ENCODE peak calls at places on chromosome 2, in eight cellular contexts. C is ascending aorta, M is stomach, X is GM23338, Y is PC-3, Z is T-helper 2 cell, U is Caki2, S is cardiac muscle cell. T is an unnamed sample.

GRCh38 chr2:26900831-26901321 is 52.9 kb downstream of the DPYSL5 start:
- DNase-seq in C (no peak), M (no peak), X (no peak), Y (no peak), Z (no peak), U (no peak), S (no peak), T (no peak)

GRCh38 chr2:122070241-122070731 is 314.8 kb downstream of the TSN start:
- DNase-seq in C (no peak), M (no peak), X (no peak), Y (peak), Z (no peak), U (no peak), S (no peak), T (no peak)

GRCh38 chr2:37070931-37071330 is 13.2 kb downstream of the HEATR5B start:
- DNase-seq in C (no peak), M (no peak), X (no peak), Y (no peak), Z (no peak), U (no peak), S (no peak), T (no peak)

GRCh38 chr2:215680605-215681598 is 245.0 kb upstream of the FN1 start:
- DNase-seq in C (no peak), M (no peak), X (no peak), Y (peak), Z (peak), U (peak), S (no peak), T (peak)

GRCh38 chr2:227370791-227371312 is 8.3 kb downstream of the TM4SF20 start:
- DNase-seq in C (peak), M (no peak), X (no peak), Y (peak), Z (no peak), U (no peak), S (no peak), T (no peak)

GRCh38 chr2:202149155-202149762 is 76.2 kb downstream of the KIAA2012 start:
- DNase-seq in C (no peak), M (no peak), X (peak), Y (no peak), Z (no peak), U (no peak), S (peak), T (no peak)

GRCh38 chr2:23654756-23655155 is 269.8 kb downstream of the KLHL29 start:
- DNase-seq in C (no peak), M (no peak), X (no peak), Y (no peak), Z (no peak), U (no peak), S (no peak), T (no peak)

GRCh38 chr2:32009479-32010256 is 1.1 kb downstream of the MEMO1 start:
- DNase-seq in C (no peak), M (peak), X (peak), Y (peak), Z (peak), U (peak), S (peak), T (peak)

GRCh38 chr2:71544919-71545571 is 91.7 kb downstream of the DYSF start:
- DNase-seq in C (no peak), M (no peak), X (no peak), Y (peak), Z (no peak), U (no peak), S (no peak), T (no peak)

GRCh38 chr2:36335597-36335996 is 20.0 kb upstream of the CRIM1 start:
- DNase-seq in C (no peak), M (no peak), X (no peak), Y (no peak), Z (no peak), U (no peak), S (no peak), T (no peak)

GRCh38 chr2:111037136-111037535 is 83.6 kb upstream of the BCL2L11 start:
- DNase-seq in C (no peak), M (no peak), X (no peak), Y (peak), Z (no peak), U (no peak), S (no peak), T (no peak)

GRCh38 chr2:20211860-20212458 is 13.0 kb downstream of the SDC1 start:
- DNase-seq in C (no peak), M (no peak), X (no peak), Y (no peak), Z (no peak), U (no peak), S (no peak), T (no peak)

GRCh38 chr2:172311921-172312345 is 115.5 kb upstream of the ITGA6 start:
- DNase-seq in C (no peak), M (peak), X (no peak), Y (no peak), Z (no peak), U (no peak), S (no peak), T (no peak)

GRCh38 chr2:3666613-3666975 is 8.6 kb downstream of the ALLC start:
- DNase-seq in C (no peak), M (no peak), X (no peak), Y (no peak), Z (no peak), U (no peak), S (no peak), T (no peak)

GRCh38 chr2:240043279-240043990 is 9.9 kb downstream of the OR6B3 start:
- DNase-seq in C (no peak), M (no peak), X (no peak), Y (no peak), Z (no peak), U (no peak), S (no peak), T (no peak)

GRCh38 chr2:26255735-26256384 is 11.1 kb downstream of the HADHB start:
- DNase-seq in C (no peak), M (no peak), X (no peak), Y (peak), Z (no peak), U (no peak), S (no peak), T (no peak)

GRCh38 chr2:235343156-235343774 is 150.6 kb upstream of the AGAP1 start:
- DNase-seq in C (no peak), M (no peak), X (no peak), Y (no peak), Z (no peak), U (no peak), S (no peak), T (no peak)

GRCh38 chr2:130346041-130346740 is 3.5 kb downstream of the IMP4 start:
- DNase-seq in C (no peak), M (no peak), X (no peak), Y (no peak), Z (no peak), U (no peak), S (no peak), T (no peak)

GRCh38 chr2:239835056-239835455 is 190.1 kb downstream of the NDUFA10 start:
- DNase-seq in C (no peak), M (no peak), X (no peak), Y (no peak), Z (no peak), U (no peak), S (no peak), T (no peak)

GRCh38 chr2:74313497-74313896 is 29.7 kb downstream of the SLC4A5 start:
- DNase-seq in C (no peak), M (no peak), X (no peak), Y (no peak), Z (no peak), U (no peak), S (no peak), T (no peak)

GRCh38 chr2:42926438-42927333 is 134.3 kb upstream of the HAAO start:
- DNase-seq in C (no peak), M (peak), X (peak), Y (no peak), Z (no peak), U (no peak), S (no peak), T (no peak)

T was measured in activated CD4-positive, CD25-positive, alpha-beta regulatory T cell treated with anti-CD3 and anti-CD28 coated beads, Interleukin-2, amount 50 U/mL, for 16 hours.